ENCODE peak calls at places on chromosomes 6 and 20, in seven cellular contexts. L, R, E, M, J, P and N are unnamed samples.

GRCh38 chr6:14706378-14706929 is 539.4 kb upstream of the JARID2 start:
- DNase-seq in L (peak), R (peak), E (no peak), M (peak), J (no peak), P (no peak), N (no peak)

GRCh38 chr20:4972506-4973251 is 28.6 kb downstream of the SLC23A2 start:
- DNase-seq in L (no peak), R (no peak), E (no peak), M (no peak), J (no peak), P (no peak), N (no peak)

GRCh38 chr6:146050168-146050567 is 21.3 kb downstream of the GRM1 start:
- DNase-seq in L (no peak), R (no peak), E (no peak), M (no peak), J (no peak), P (no peak), N (no peak)

GRCh38 chr6:12363651-12364381 is 73.7 kb downstream of the EDN1 start:
- DNase-seq in L (no peak), R (no peak), E (peak), M (no peak), J (peak), P (no peak), N (peak)

GRCh38 chr6:27795697-27796494 is 116.3 kb downstream of the OR2B2 start:
- DNase-seq in L (peak), R (peak), E (peak), M (peak), J (peak), P (no peak), N (peak)

GRCh38 chr20:35640724-35641123 is 24.0 kb downstream of the CPNE1 start:
- DNase-seq in L (no peak), R (no peak), E (no peak), M (no peak), J (no peak), P (no peak), N (no peak)

GRCh38 chr20:4942336-4942735 is 59.0 kb downstream of the SLC23A2 start:
- DNase-seq in L (no peak), R (peak), E (no peak), M (no peak), J (no peak), P (no peak), N (no peak)

GRCh38 chr6:8389034-8389818 is 46.1 kb downstream of the SLC35B3 start:
- DNase-seq in L (no peak), R (no peak), E (no peak), M (no peak), J (no peak), P (no peak), N (no peak)

GRCh38 chr6:43496370-43497128 is 13.6 kb downstream of the LRRC73 start:
- DNase-seq in L (no peak), R (peak), E (peak), M (peak), J (no peak), P (no peak), N (peak)

GRCh38 chr6:158812611-158813010 is 6.6 kb downstream of the EZR start:
- DNase-seq in L (no peak), R (no peak), E (no peak), M (no peak), J (no peak), P (no peak), N (no peak)

GRCh38 chr6:98566126-98566525 is 268.2 kb upstream of the POU3F2 start:
- DNase-seq in L (no peak), R (no peak), E (no peak), M (no peak), J (no peak), P (no peak), N (no peak)

GRCh38 chr6:46014511-46015118 is 1.0 kb downstream of the CLIC5 start:
- DNase-seq in L (no peak), R (no peak), E (no peak), M (no peak), J (no peak), P (no peak), N (no peak)

GRCh38 chr6:16038938-16039337 is 89.9 kb upstream of the MYLIP start:
- DNase-seq in L (no peak), R (no peak), E (no peak), M (no peak), J (no peak), P (no peak), N (no peak)

GRCh38 chr6:106197441-106197840 is 111.3 kb downstream of the PRDM1 start:
- DNase-seq in L (no peak), R (no peak), E (no peak), M (no peak), J (no peak), P (no peak), N (no peak)

GRCh38 chr20:3744806-3745685 is 12.6 kb downstream of the HSPA12B start:
- DNase-seq in L (peak), R (no peak), E (peak), M (peak), J (no peak), P (peak), N (peak)

GRCh38 chr6:99119109-99120031 is 171.6 kb upstream of the FBXL4 start:
- DNase-seq in L (peak), R (peak), E (peak), M (peak), J (no peak), P (no peak), N (peak)

GRCh38 chr6:147903321-147903720 is 394.8 kb downstream of the SAMD5 start:
- DNase-seq in L (no peak), R (no peak), E (no peak), M (no peak), J (no peak), P (no peak), N (no peak)

GRCh38 chr20:19074828-19075516 is 137.5 kb upstream of the SLC24A3 start:
- DNase-seq in L (no peak), R (no peak), E (no peak), M (no peak), J (peak), P (no peak), N (no peak)

GRCh38 chr6:15184441-15184861 is 61.4 kb upstream of the JARID2 start:
- DNase-seq in L (no peak), R (no peak), E (no peak), M (no peak), J (peak), P (no peak), N (no peak)

DNA sequence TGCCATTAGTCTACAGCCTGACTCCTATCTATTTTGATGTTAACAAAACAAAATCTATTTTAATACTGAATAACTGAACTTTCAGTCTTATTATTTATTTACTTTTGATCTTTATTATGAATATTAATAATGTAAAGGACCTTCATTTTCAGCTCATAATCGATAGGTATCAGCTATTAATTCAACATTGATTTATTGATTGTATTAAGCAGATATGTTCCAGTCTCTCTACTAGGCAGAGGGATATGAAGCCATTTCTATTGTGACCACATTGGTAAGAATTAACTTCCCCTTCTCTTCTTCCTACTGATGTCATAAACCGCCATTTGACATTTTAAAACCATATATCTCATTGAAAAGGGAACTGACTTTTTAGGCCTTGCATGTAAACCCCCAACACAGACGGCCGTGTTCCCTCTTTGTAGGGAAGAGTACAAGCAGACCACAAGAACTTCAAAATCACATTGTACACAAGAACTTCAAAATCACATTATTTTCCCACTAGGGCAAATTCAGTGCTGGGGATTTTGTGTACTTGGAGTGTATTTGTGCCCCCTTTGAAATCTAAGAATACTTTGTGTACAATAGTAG is 69.5 kb upstream of the FABP7 start:
- DNase-seq in L (no peak), R (no peak), E (no peak), M (no peak), J (peak), P (no peak), N (no peak)
- TF ChIP-seq CEBPB in L (no peak), R (no peak), E (no peak), M (no peak), J (no peak), P (no peak), N (no peak)

GRCh38 chr6:37353761-37354525 is at the start of gene RNF8:
- DNase-seq in L (peak), R (peak), E (peak), M (peak), J (peak), P (peak), N (peak)

GRCh38 chr6:37357860-37358259 is 4.1 kb downstream of the RNF8 start:
- DNase-seq in L (no peak), R (no peak), E (no peak), M (peak), J (no peak), P (no peak), N (no peak)

GRCh38 chr6:37352384-37352783 is 1.4 kb upstream of the RNF8 start:
- DNase-seq in L (no peak), R (no peak), E (no peak), M (no peak), J (no peak), P (no peak), N (no peak)

GRCh38 chr6:37357288-37357687 is 3.5 kb downstream of the RNF8 start:
- DNase-seq in L (no peak), R (peak), E (no peak), M (no peak), J (no peak), P (no peak), N (no peak)

DNA sequence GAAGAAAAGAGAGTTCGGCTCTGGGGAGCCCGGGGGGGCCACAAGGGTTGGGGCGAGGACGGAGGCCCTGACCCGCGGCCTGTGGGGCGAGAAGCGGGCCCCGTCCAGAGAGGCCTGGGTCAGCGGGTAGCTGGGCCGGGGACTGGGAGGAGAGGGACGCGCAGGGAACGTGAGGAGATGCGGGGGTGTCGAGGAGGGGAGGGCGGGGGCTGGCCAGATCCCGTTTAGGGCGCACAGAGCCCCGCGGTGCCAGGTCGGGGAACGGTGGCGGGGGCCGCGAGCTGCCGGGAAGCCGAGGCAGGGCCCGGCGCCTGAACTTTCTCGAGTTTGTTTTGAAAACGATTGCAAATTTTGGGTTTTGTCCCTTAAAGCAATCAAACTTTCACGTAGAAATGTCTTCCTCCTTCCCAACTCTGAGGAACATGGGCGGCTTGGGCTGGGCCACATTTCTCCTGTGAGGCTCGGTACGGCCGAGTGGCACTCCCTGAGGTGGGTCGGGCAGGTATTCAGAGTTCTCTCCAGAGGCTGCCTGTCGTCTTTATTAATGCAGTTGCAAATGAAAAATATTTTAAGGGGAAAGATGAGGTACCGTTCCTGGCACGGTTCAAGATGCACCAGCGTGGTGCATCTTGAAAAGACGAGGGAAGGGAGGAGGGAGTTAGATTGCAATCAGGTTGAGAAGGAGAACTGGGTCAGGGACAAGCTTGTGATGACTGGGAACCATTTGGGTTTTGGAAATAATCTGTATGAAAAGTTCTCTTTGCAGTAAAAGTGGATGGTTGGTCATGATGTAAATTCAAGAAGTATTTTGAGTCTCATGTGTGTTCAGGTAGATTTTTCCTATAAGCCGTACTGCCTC is 972 bp downstream of the RNF8 start:
- DNase-seq in L (no peak), R (peak), E (peak), M (peak), J (no peak), P (no peak), N (no peak)
- TF ChIP-seq CEBPB in L (no peak), R (no peak), E (no peak), M (no peak), J (no peak), P (no peak), N (no peak)

DNA sequence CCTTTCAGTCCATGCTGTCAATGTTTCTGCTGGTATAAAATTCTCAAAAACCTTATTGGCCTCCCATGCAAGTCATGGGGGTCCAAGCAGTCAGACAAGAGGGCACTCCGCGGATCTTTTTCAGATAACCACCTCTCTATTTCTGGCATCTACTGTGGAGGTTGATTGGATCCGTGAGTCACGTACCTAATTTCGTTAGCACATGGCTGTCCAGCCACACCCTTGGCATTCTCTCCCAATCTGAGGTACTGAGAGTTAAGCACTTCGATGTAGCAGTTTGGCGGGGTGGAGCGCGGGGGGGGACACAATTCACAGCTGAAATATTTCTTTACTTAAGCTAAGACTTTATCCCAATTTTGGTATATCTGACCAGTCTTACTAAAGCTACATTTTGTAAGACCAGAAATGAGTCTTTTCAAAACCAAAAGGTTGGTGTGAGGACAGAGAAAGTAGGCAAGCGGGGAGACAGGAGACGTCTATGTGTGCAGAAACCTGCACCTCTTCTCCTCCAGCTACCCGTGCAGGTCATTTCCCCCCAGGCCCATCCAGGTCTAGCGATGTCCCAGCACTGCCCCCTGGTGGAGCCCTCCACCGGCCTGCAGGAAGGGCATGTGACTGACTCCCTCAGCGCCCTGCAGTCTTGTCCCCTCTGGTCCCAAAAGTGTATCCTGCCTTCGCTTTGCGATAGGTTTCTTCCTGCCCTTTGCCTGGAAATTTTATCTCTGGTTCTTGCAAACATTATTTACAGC is 113.1 kb downstream of the ADAT2 start:
- DNase-seq in L (peak), R (peak), E (no peak), M (peak), J (no peak), P (peak), N (peak)
- TF ChIP-seq CEBPB in L (no peak), R (no peak), E (no peak), M (no peak), J (no peak), P (no peak), N (no peak)

GRCh38 chr6:144215932-144216667 is 65.8 kb downstream of the STX11 start:
- DNase-seq in L (peak), R (peak), E (peak), M (peak), J (peak), P (peak), N (peak)

GRCh38 chr6:144214029-144214428 is 63.7 kb downstream of the STX11 start:
- DNase-seq in L (no peak), R (no peak), E (no peak), M (no peak), J (no peak), P (no peak), N (no peak)

GRCh38 chr6:144216668-144217218 is 66.4 kb downstream of the STX11 start:
- DNase-seq in L (no peak), R (no peak), E (peak), M (peak), J (no peak), P (no peak), N (no peak)

GRCh38 chr6:144214622-144215401 is 64.5 kb downstream of the STX11 start:
- DNase-seq in L (no peak), R (no peak), E (no peak), M (no peak), J (no peak), P (no peak), N (no peak)

DNA sequence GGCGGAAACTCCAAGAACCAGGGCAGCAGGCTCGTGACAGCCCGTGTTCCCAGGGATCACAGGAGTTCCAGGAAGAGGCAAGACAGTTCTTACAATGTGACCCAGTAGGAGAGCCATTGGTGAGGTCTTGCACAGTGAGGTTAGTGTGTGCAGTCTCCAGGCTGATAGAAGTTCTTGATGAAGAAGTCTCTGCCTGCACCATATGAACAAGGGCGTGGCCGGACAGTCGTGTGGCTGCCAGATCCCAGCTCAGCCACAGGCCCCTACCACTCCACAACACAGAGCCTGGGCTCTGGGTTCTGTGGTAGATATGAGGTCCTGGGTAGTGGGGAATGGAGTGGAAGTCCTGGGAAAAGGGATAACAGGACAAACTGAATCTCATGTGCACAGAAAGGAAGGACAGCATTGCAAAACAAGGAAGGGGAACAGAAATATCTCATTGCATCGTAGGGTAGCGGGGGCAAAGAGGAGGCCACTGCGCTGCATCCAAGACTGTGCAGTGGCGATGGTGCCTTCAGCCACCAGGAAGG is 65.2 kb downstream of the STX11 start:
- DNase-seq in L (no peak), R (no peak), E (peak), M (peak), J (peak), P (no peak), N (peak)
- TF ChIP-seq CEBPB in L (no peak), R (no peak), E (no peak), M (peak), J (no peak), P (no peak), N (no peak)

GRCh38 chr6:150503586-150504339 is 95.9 kb upstream of the PLEKHG1 start:
- DNase-seq in L (no peak), R (no peak), E (no peak), M (no peak), J (no peak), P (no peak), N (no peak)
- TF ChIP-seq CEBPB in L (no peak), R (no peak), E (no peak), M (no peak), J (no peak), P (no peak), N (no peak)

GRCh38 chr6:31493875-31494694 is 3.9 kb upstream of the MICB start:
- DNase-seq in L (peak), R (peak), E (peak), M (peak), J (peak), P (no peak), N (peak)
- TF ChIP-seq CEBPB in L (no peak), R (no peak), E (no peak), M (no peak), J (no peak), P (no peak), N (no peak)

GRCh38 chr6:79030023-79030422 is 48.0 kb downstream of the PHIP start:
- DNase-seq in L (no peak), R (no peak), E (no peak), M (no peak), J (no peak), P (no peak), N (no peak)

GRCh38 chr6:79034865-79035264 is 43.2 kb downstream of the PHIP start:
- DNase-seq in L (no peak), R (peak), E (no peak), M (no peak), J (peak), P (no peak), N (no peak)

GRCh38 chr6:79031821-79032590 is 46.0 kb downstream of the PHIP start:
- DNase-seq in L (no peak), R (peak), E (no peak), M (no peak), J (no peak), P (no peak), N (no peak)

GRCh38 chr6:79030511-79030910 is 47.5 kb downstream of the PHIP start:
- DNase-seq in L (no peak), R (peak), E (no peak), M (no peak), J (no peak), P (no peak), N (no peak)

GRCh38 chr6:79033279-79033678 is 44.8 kb downstream of the PHIP start:
- DNase-seq in L (no peak), R (no peak), E (no peak), M (no peak), J (no peak), P (no peak), N (no peak)
- TF ChIP-seq CEBPB in L (no peak), R (no peak), E (no peak), M (no peak), J (no peak), P (no peak), N (no peak)